ENCODE peak calls at places on chromosomes 1 and 21, in four cellular contexts. F is lower lobe of right lung, Y is lung, M is heart right ventricle. Q is an unnamed sample.

GRCh38 chr1:30805301-30806003 is 47.9 kb upstream of the LAPTM5 start:
- DNase-seq in Y (no peak), M (no peak), F (no peak), Q (no peak)

GRCh38 chr1:228721407-228721806 is 13.9 kb upstream of the RHOU start:
- DNase-seq in M (no peak), F (no peak), Y (no peak), Q (no peak)

GRCh38 chr1:154469844-154470417 is 32.1 kb upstream of the TDRD10 start:
- DNase-seq in F (peak; percentile 59), Y (peak; percentile 45), M (no peak), Q (no peak)

GRCh38 chr1:89603651-89604413 is 29.1 kb upstream of the LRRC8C start:
- DNase-seq in M (no peak), Y (no peak), F (no peak), Q (peak; percentile 39)

GRCh38 chr1:205947024-205947423 is 3.8 kb upstream of the SLC26A9 start:
- DNase-seq in Y (peak; percentile 52), F (peak; percentile 74), M (no peak), Q (no peak)

GRCh38 chr1:68782890-68783289 is 286.0 kb upstream of the DEPDC1 start:
- DNase-seq in M (no peak), Y (no peak), F (no peak), Q (no peak)

GRCh38 chr1:94983343-94983742 is 56.4 kb upstream of the CNN3 start:
- DNase-seq in Y (no peak), F (no peak), M (peak; percentile 19), Q (peak; percentile 77)

GRCh38 chr1:153937331-153937730 is 9.2 kb downstream of the DENND4B start:
- DNase-seq in Y (no peak), M (no peak), F (no peak), Q (no peak)

GRCh38 chr1:82153282-82153630 is 352.5 kb downstream of the ADGRL2 start:
- DNase-seq in Y (no peak), F (no peak), M (no peak), Q (peak; percentile 12)

GRCh38 chr1:226569879-226570547 is 21.4 kb downstream of the STUM start:
- DNase-seq in Y (no peak), F (no peak), M (no peak), Q (no peak)

GRCh38 chr1:33653226-33653625 is 180.8 kb downstream of the ZSCAN20 start:
- DNase-seq in Y (no peak), F (no peak), M (no peak), Q (no peak)

GRCh38 chr21:29989634-29990234 is 49.9 kb upstream of the GRIK1 start:
- DNase-seq in F (no peak), M (no peak), Y (no peak), Q (no peak)

GRCh38 chr1:22673486-22674409 is 20.7 kb downstream of the C1QB start:
- DNase-seq in F (no peak), Y (no peak), M (peak; percentile 16), Q (peak; percentile 77)

GRCh38 chr1:174605198-174605597 is 157.4 kb downstream of the GPR52 start:
- DNase-seq in M (no peak), F (no peak), Y (no peak), Q (no peak)

GRCh38 chr1:56200446-56200845 is 378.9 kb downstream of the PLPP3 start:
- DNase-seq in F (no peak), Y (no peak), M (no peak), Q (no peak)

GRCh38 chr1:10507111-10507879 is 32.5 kb downstream of the PEX14 start:
- DNase-seq in Y (peak; percentile 64), M (peak; percentile 54), F (peak; percentile 60), Q (peak; percentile 93)

GRCh38 chr1:205517763-205518162 is 13.3 kb downstream of the CDK18 start:
- DNase-seq in F (no peak), M (no peak), Y (no peak), Q (no peak)

GRCh38 chr1:50570064-50570463 is 146.8 kb upstream of the DMRTA2 start:
- DNase-seq in Y (no peak), F (no peak), M (no peak), Q (peak; percentile 2)

GRCh38 chr1:175126347-175126746 is 58.7 kb downstream of the TNN start:
- DNase-seq in F (no peak), M (no peak), Y (no peak), Q (no peak)

GRCh38 chr1:89519779-89520358 is 4.8 kb upstream of the LRRC8B start:
- DNase-seq in F (no peak), Y (no peak), M (no peak), Q (peak; percentile 66)

GRCh38 chr1:201282216-201282615 is 1.1 kb upstream of the PKP1 start:
- DNase-seq in Y (no peak), F (no peak), M (no peak), Q (no peak)

GRCh38 chr1:210376836-210377377 is 48.2 kb downstream of the HHAT start:
- DNase-seq in M (no peak), F (no peak), Y (no peak), Q (no peak)

GRCh38 chr1:51372561-51372960 is 42.2 kb upstream of the TTC39A start:
- DNase-seq in Y (no peak), M (no peak), F (no peak), Q (no peak)

GRCh38 chr21:16004121-16004520 is 274.3 kb downstream of the USP25 start:
- DNase-seq in M (no peak), Y (no peak), F (no peak), Q (peak; percentile 63)

GRCh38 chr1:212575333-212575732 is 33.2 kb upstream of the ATF3 start:
- DNase-seq in M (no peak), F (no peak), Y (no peak), Q (no peak)

GRCh38 chr1:75550559-75550958 is 60.4 kb downstream of the SLC44A5 start:
- DNase-seq in M (no peak), F (no peak), Y (no peak), Q (no peak)

GRCh38 chr1:170288155-170288554 is 142.4 kb downstream of the NTMT2 start:
- DNase-seq in F (no peak), M (no peak), Y (no peak), Q (no peak)

GRCh38 chr1:221723018-221723917 is 18.6 kb downstream of the DUSP10 start:
- DNase-seq in M (no peak), F (no peak), Y (no peak), Q (no peak)

GRCh38 chr1:227447531-227447990 is 115.8 kb upstream of the ZNF678 start:
- DNase-seq in M (peak; percentile 73), F (peak; percentile 54), Y (peak; percentile 37), Q (peak; percentile 45)

GRCh38 chr1:243844186-243844585 is 5.9 kb downstream of the AKT3 start:
- DNase-seq in M (no peak), Y (no peak), F (no peak), Q (peak; percentile 37)

GRCh38 chr1:172269644-172270043 is 150.8 kb upstream of the C1orf105 start:
- DNase-seq in F (no peak), Y (no peak), M (no peak), Q (peak; percentile 66)

GRCh38 chr1:201279313-201279712 is 4.0 kb upstream of the PKP1 start:
- DNase-seq in Y (no peak), M (no peak), F (no peak), Q (peak; percentile 71)

GRCh38 chr1:47569681-47570470 is 132.0 kb downstream of the FOXD2 start:
- DNase-seq in M (peak; percentile 42), F (peak; percentile 70), Y (peak; percentile 78), Q (peak; percentile 76)

GRCh38 chr1:184890539-184890973 is 83.8 kb downstream of the NIBAN1 start:
- DNase-seq in Y (no peak), F (no peak), M (peak; percentile 64), Q (peak; percentile 61)

GRCh38 chr1:67945733-67946374 is 104.6 kb downstream of the DIRAS3 start:
- DNase-seq in F (no peak), M (peak; percentile 45), Y (no peak), Q (peak; percentile 43)

GRCh38 chr1:15370268-15370667 is 39.4 kb upstream of the EFHD2 start:
- DNase-seq in M (no peak), Y (no peak), F (no peak), Q (no peak)

GRCh38 chr21:34509151-34509550 is 2.9 kb downstream of the KCNE1 start:
- DNase-seq in Y (no peak), F (no peak), M (no peak), Q (no peak)
- H3K4me3 ChIP-seq in Y (no peak overlapping the region), F (no peak overlapping the region), M (no peak overlapping the region), Q (no peak overlapping the region)

GRCh38 chr1:115194571-115194970 is 105.3 kb upstream of the TSPAN2 start:
- DNase-seq in F (no peak), M (no peak), Y (no peak), Q (no peak)
- H3K4me3 ChIP-seq in F (no peak overlapping the region), M (no peak overlapping the region), Y (no peak overlapping the region), Q (no peak overlapping the region)

GRCh38 chr21:36542312-36543101 is 62.6 kb upstream of the CLDN14 start:
- DNase-seq in F (no peak), M (no peak), Y (no peak), Q (no peak)
- H3K4me3 ChIP-seq in F (no peak overlapping the region), M (no peak overlapping the region), Y (no peak overlapping the region), Q (no peak overlapping the region)

GRCh38 chr1:40058453-40059291 is 18.1 kb downstream of the CAP1 start:
- DNase-seq in M (no peak), F (no peak), Y (no peak), Q (no peak)
- H3K4me3 ChIP-seq in M (no peak overlapping the region), F (peak overlapping the region; percentile 20), Y (no peak overlapping the region), Q (no peak overlapping the region)

Q was measured in cardiac fibroblast.